ENCODE peak calls at places on chromosomes 12 and 14, in four cellular contexts. L, I, V and P are unnamed samples.
A peak's percentile ranks its signal among the peaks of the same experiment; 100 is the strongest.

GRCh38 chr12:93061414-93062099 is 132.5 kb upstream of the EEA1 start:
- DNase-seq in V (no peak), L (peak; percentile 55), I (peak; percentile 6), P (no peak)

GRCh38 chr12:70267550-70267949 is 24.3 kb downstream of the CNOT2 start:
- DNase-seq in V (no peak), I (no peak), L (no peak), P (peak; percentile 36)

GRCh38 chr12:116400671-116401357 is 123.3 kb upstream of the MED13L start:
- DNase-seq in I (no peak), V (no peak), L (no peak), P (no peak)

GRCh38 chr14:87407344-87407743 is 585.6 kb downstream of the GALC start:
- DNase-seq in V (no peak), L (no peak), I (no peak), P (peak; percentile 10)

GRCh38 chr14:21913759-21914158 is 240.1 kb upstream of the OR4E1 start:
- DNase-seq in V (peak; percentile 38), I (no peak), L (no peak), P (peak; percentile 1)

GRCh38 chr14:72780771-72781170 is 113.1 kb downstream of the DPF3 start:
- DNase-seq in L (no peak), V (no peak), I (no peak), P (peak; percentile 81)

GRCh38 chr14:68464716-68465115 is 328.2 kb downstream of the ZFP36L1 start:
- DNase-seq in V (no peak), I (no peak), L (no peak), P (peak; percentile 82)

GRCh38 chr14:69615471-69616407 is 4.3 kb downstream of the SUSD6 start:
- DNase-seq in V (peak; percentile 48), I (no peak), L (no peak), P (peak; percentile 78)

GRCh38 chr14:73943083-73943482 is 6.8 kb downstream of the FAM161B start:
- DNase-seq in L (no peak), V (no peak), I (no peak), P (peak; percentile 3)

GRCh38 chr14:91371011-91371989 is 46.3 kb downstream of the CCDC88C start:
- DNase-seq in V (no peak), L (no peak), I (no peak), P (no peak)

GRCh38 chr14:95182379-95182778 is 25.1 kb upstream of the DICER1 start:
- DNase-seq in V (no peak), I (no peak), L (no peak), P (no peak)

GRCh38 chr12:122945047-122945592 is 21.1 kb downstream of the ABCB9 start:
- DNase-seq in V (no peak), L (no peak), I (no peak), P (no peak)
- H3K4me1 ChIP-seq in V (peaks cover 22% of the 10 kb centered on the region), L (peaks cover 58% of the 10 kb centered on the region), I (peaks cover 5% of the 10 kb centered on the region), P (peaks cover 38% of the 10 kb centered on the region)

DNA sequence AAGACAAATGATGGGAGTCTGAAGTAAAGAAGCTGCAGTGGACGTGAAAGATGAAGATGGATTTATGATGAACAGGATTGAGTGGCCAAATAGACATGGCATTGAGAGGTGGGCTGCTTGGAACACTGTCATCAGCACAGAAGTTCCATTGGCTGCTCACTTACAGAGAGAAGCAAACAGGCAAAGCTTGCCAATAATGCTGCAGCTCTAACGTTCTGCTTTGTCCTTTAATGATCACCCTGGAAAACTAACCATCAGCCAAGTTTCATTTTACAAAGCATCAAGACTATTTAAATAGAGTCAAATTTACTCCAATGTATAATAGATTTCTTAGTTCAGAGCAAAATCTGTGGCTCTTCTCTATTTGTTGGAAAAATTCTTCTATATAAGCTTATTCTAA is 721.5 kb downstream of the TMTC2 start:
- DNase-seq in I (no peak), L (no peak), V (no peak), P (no peak)
- TF ChIP-seq CTCF in I (no peak), L (no peak), V (no peak), P (no peak)

GRCh38 chr12:98238513-98238912 is 276.9 kb upstream of the TMPO start:
- DNase-seq in L (no peak), V (no peak), I (no peak), P (peak; percentile 84)

GRCh38 chr12:98232753-98233385 is 282.5 kb upstream of the TMPO start:
- DNase-seq in I (no peak), L (no peak), V (no peak), P (peak; percentile 54)

GRCh38 chr12:98229539-98229921 is 285.9 kb upstream of the TMPO start:
- DNase-seq in V (no peak), L (no peak), I (no peak), P (no peak)

DNA sequence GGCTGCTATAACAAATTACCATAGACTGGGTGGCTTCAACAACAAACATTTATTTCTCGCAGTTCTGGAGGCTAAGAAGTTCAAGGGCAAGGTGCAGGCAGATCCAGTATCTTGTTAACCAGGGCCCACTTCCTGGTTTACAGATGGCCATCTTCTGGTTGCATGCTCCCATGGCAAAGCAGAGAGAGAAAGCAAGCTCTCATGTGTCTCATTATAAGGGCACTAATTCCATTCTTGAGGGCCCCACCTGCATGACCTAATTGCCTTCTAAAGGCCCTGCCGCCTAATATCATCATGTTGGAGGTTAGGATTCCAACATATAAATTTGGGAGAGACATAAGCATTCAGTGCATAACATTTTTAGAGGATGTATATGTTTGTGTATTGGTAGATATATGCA is 280.1 kb upstream of the TMPO start:
- DNase-seq in I (no peak), V (no peak), L (no peak), P (no peak)
- H3K4me3 ChIP-seq in I (no peak overlapping the region), V (no peak overlapping the region), L (no peak overlapping the region), P (no peak overlapping the region)

DNA sequence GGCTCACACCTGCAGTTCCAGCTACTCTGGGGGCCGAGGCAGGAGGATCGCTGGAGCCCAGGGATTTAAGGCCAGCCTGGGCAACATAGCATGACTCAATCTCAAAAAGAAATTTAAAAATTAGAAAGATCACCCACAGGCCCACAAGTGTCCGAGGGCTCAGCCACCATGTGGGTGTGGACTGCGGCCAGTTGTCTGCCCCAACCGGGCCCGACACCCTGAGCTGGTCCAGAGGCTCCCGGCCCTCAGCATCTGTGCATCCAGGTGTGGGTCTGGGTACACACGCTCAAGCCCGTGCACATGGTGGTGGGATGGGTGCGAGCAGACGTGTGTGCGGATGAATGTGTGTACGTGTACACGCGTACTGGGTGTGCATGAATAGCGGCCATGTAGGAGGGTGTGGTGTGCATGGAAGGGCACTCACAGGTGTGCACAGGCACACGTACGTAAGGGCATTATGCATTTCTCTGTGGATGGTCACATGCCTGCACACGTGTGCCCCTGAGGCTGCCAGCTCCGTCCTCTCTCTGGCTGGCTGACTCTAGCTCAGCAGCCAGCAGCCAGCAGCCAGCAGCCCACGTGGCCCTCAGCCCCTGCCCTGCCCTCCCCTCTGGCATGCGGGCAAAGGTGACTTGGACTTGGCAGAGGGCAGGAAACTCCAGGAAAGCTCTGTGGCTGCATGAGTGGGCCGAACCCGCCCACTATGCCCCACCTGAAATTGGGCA is 23.3 kb upstream of the NUDT14 start:
- DNase-seq in L (peak; percentile 76), I (no peak), V (peak; percentile 94), P (no peak)
- H3K4me1 ChIP-seq in L (peaks cover 79% of the 10 kb centered on the region), I (peaks cover 13% of the 10 kb centered on the region), V (peaks cover 49% of the 10 kb centered on the region), P (no peaks in the 10 kb centered on the region)

GRCh38 chr12:24780969-24781368 is 167.9 kb downstream of the BCAT1 start:
- DNase-seq in V (no peak), I (no peak), L (no peak), P (no peak)

GRCh38 chr12:24776856-24777255 is 172.0 kb downstream of the BCAT1 start:
- DNase-seq in I (no peak), V (no peak), L (no peak), P (no peak)

GRCh38 chr12:24773996-24774395 is 174.9 kb downstream of the BCAT1 start:
- DNase-seq in L (no peak), V (no peak), I (no peak), P (no peak)

GRCh38 chr12:24777359-24777758 is 171.5 kb downstream of the BCAT1 start:
- DNase-seq in I (no peak), V (peak; percentile 32), L (no peak), P (no peak)

DNA sequence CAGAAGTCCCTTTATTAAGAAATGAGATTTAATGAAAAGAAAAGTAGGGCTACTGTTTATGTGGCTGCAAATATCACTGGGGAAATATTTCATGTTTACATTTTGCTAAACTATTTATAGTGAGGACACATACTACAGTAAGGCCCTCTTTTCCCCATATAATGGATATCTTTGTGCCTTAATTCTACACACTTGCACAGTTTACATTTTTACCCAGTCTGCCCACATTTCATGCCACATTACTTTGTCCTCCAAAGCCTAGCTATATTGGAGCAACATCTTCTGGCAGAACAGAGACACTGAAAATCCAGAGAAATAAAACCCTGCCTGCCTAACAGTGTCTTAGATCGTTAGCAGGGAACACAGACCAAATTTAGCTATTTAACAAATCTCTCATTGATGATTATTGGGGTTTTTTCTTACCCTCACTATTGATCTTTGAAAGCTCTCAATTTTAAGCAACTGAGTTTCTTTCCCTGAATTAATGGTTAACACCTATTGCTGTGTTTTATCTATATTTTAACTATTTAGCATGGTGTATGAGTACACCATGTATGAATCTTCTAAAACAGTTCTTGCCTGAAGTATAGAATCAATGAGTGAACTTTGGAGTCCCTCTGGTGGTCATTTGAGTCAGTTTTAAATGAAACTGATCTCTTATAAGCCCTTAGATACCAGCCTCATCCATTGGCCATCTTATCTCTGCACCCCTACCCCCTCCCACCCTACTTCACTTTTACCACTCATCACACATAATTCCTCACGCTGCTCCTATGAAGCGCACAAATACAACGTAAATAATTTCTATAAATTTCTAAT is 170.2 kb downstream of the BCAT1 start:
- DNase-seq in I (no peak), V (no peak), L (no peak), P (peak; percentile 38)
- TF ChIP-seq CTCF in I (no peak), V (peak; percentile 28), L (peak; percentile 32), P (peak; percentile 42)

DNA sequence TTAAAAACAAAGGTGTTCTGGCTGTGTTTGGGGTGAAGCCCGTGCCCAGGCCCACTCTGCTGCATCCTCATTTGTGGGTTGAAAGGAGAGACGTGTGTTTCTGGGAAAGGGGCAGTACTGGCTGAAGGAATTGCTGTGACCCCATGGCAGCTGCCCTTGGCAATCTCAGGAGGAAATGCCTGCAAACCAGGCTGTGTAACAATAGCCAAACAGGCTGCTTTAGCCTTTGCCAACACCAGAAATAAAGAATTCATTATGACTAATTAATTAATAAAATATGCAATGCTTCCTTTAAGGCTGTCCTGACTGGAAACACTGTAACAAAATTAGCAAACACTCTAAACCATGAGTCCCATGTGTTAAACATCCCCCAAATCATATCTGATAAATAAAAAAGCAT is 53.0 kb upstream of the KRR1 start:
- DNase-seq in I (no peak), L (no peak), V (no peak), P (peak; percentile 66)
- H3K4me3 ChIP-seq in I (no peak overlapping the region), L (no peak overlapping the region), V (no peak overlapping the region), P (no peak overlapping the region)